ENCODE peak calls at places on chromosomes 16 and 17, in five cellular contexts. One of them, this sample, is unnamed.

GRCh38 chr17:37802712-37803416 is 58.0 kb upstream of the HNF1B start:
- DNase-seq in neural crest cell: no peak
- DNase-seq in OCI-LY7: no peak
- DNase-seq in K562: no peak
- DNase-seq in WTC11: no peak
- DNase-seq in this sample: no peak

GRCh38 chr17:72388765-72389473 is 268.1 kb downstream of the SOX9 start:
- DNase-seq in neural crest cell: no peak
- DNase-seq in OCI-LY7: peak; percentile 20
- DNase-seq in K562: no peak
- DNase-seq in WTC11: no peak
- DNase-seq in this sample: no peak

GRCh38 chr17:72336804-72337070 is 215.9 kb downstream of the SOX9 start:
- DNase-seq in neural crest cell: no peak
- DNase-seq in OCI-LY7: no peak
- DNase-seq in K562: no peak
- DNase-seq in WTC11: no peak
- DNase-seq in this sample: no peak

GRCh38 chr16:85970712-85971220 is 71.8 kb downstream of the IRF8 start:
- DNase-seq in neural crest cell: no peak
- DNase-seq in OCI-LY7: no peak
- DNase-seq in K562: no peak
- DNase-seq in WTC11: no peak
- DNase-seq in this sample: no peak

GRCh38 chr16:25192096-25192495 is 24.7 kb upstream of the AQP8 start:
- DNase-seq in neural crest cell: no peak
- DNase-seq in OCI-LY7: no peak
- DNase-seq in K562: no peak
- DNase-seq in WTC11: no peak
- DNase-seq in this sample: no peak

GRCh38 chr16:54505479-54506247 is 219.1 kb upstream of the IRX3 start:
- DNase-seq in neural crest cell: no peak
- DNase-seq in OCI-LY7: no peak
- DNase-seq in K562: no peak
- DNase-seq in WTC11: no peak
- DNase-seq in this sample: no peak

GRCh38 chr16:11109551-11109950 is 146.5 kb downstream of the SOCS1 start:
- DNase-seq in neural crest cell: no peak
- DNase-seq in OCI-LY7: no peak
- DNase-seq in K562: no peak
- DNase-seq in WTC11: no peak
- DNase-seq in this sample: no peak

GRCh38 chr16:71573387-71574094 is 3.4 kb downstream of the TAT start:
- DNase-seq in neural crest cell: no peak
- DNase-seq in OCI-LY7: no peak
- DNase-seq in K562: no peak
- DNase-seq in WTC11: no peak
- DNase-seq in this sample: no peak

GRCh38 chr16:57235128-57236092 is 9.6 kb upstream of the ARL2BP start:
- DNase-seq in neural crest cell: no peak
- DNase-seq in OCI-LY7: peak; percentile 72
- DNase-seq in K562: peak; percentile 30
- DNase-seq in WTC11: no peak
- DNase-seq in this sample: no peak

GRCh38 chr17:82219753-82220709 is 7.4 kb upstream of the CCDC57 start:
- DNase-seq in neural crest cell: no peak
- DNase-seq in OCI-LY7: no peak
- DNase-seq in K562: no peak
- DNase-seq in WTC11: no peak
- DNase-seq in this sample: no peak

GRCh38 chr16:28491080-28491969 is 549 bp downstream of the CLN3 start:
- DNase-seq in neural crest cell: peak; percentile 41
- DNase-seq in OCI-LY7: peak; percentile 42
- DNase-seq in K562: peak; percentile 75
- DNase-seq in WTC11: peak; percentile 60
- DNase-seq in this sample: no peak

GRCh38 chr16:11391576-11391975 is 46.3 kb downstream of the RMI2 start:
- DNase-seq in neural crest cell: no peak
- DNase-seq in OCI-LY7: no peak
- DNase-seq in K562: no peak
- DNase-seq in WTC11: peak; percentile 45
- DNase-seq in this sample: no peak

GRCh38 chr16:86990451-86990850 is 326.7 kb downstream of the C16orf95 start:
- DNase-seq in neural crest cell: no peak
- DNase-seq in OCI-LY7: no peak
- DNase-seq in K562: no peak
- DNase-seq in WTC11: no peak
- DNase-seq in this sample: no peak

GRCh38 chr16:69567031-69567680 is 1.4 kb downstream of the NFAT5 start:
- DNase-seq in neural crest cell: no peak
- DNase-seq in OCI-LY7: peak; percentile 54
- DNase-seq in K562: no peak
- DNase-seq in WTC11: no peak
- DNase-seq in this sample: no peak

GRCh38 chr16:89375021-89375420 is 115.3 kb downstream of the ANKRD11 start:
- DNase-seq in neural crest cell: no peak
- DNase-seq in OCI-LY7: peak; percentile 73
- DNase-seq in K562: no peak
- DNase-seq in WTC11: no peak
- DNase-seq in this sample: no peak

GRCh38 chr17:1060991-1061390 is 64.1 kb downstream of the TIMM22 start:
- DNase-seq in neural crest cell: no peak
- DNase-seq in OCI-LY7: no peak
- DNase-seq in K562: no peak
- DNase-seq in WTC11: no peak
- DNase-seq in this sample: no peak

GRCh38 chr16:87780385-87780989 is 14.7 kb upstream of the KLHDC4 start:
- DNase-seq in neural crest cell: no peak
- DNase-seq in OCI-LY7: peak; percentile 79
- DNase-seq in K562: peak; percentile 29
- DNase-seq in WTC11: no peak
- DNase-seq in this sample: no peak

GRCh38 chr17:17856386-17856785 is 19.6 kb upstream of the SREBF1 start:
- DNase-seq in neural crest cell: no peak
- DNase-seq in OCI-LY7: no peak
- DNase-seq in K562: no peak
- DNase-seq in WTC11: no peak
- DNase-seq in this sample: no peak

GRCh38 chr17:33183487-33184026 is 109.5 kb downstream of the ASIC2 start:
- DNase-seq in neural crest cell: no peak
- DNase-seq in OCI-LY7: no peak
- DNase-seq in K562: no peak
- DNase-seq in WTC11: no peak
- DNase-seq in this sample: no peak

GRCh38 chr17:48262982-48263586 is 155.5 kb downstream of the SNX11 start:
- DNase-seq in neural crest cell: no peak
- DNase-seq in OCI-LY7: peak; percentile 33
- DNase-seq in K562: peak; percentile 37
- DNase-seq in WTC11: no peak
- DNase-seq in this sample: no peak

GRCh38 chr17:17485420-17485819 is 8.6 kb downstream of the MED9 start:
- DNase-seq in neural crest cell: no peak
- DNase-seq in OCI-LY7: no peak
- DNase-seq in K562: no peak
- DNase-seq in WTC11: no peak
- DNase-seq in this sample: no peak

GRCh38 chr16:72814226-72814625 is 233.7 kb downstream of the ZFHX3 start:
- DNase-seq in neural crest cell: no peak
- DNase-seq in OCI-LY7: no peak
- DNase-seq in K562: no peak
- DNase-seq in WTC11: no peak
- DNase-seq in this sample: no peak

GRCh38 chr16:72815348-72816318 is 232.3 kb downstream of the ZFHX3 start:
- DNase-seq in neural crest cell: no peak
- DNase-seq in OCI-LY7: no peak
- DNase-seq in K562: no peak
- DNase-seq in WTC11: no peak
- DNase-seq in this sample: no peak

GRCh38 chr16:72821551-72821950 is 226.4 kb downstream of the ZFHX3 start:
- DNase-seq in neural crest cell: no peak
- DNase-seq in OCI-LY7: no peak
- DNase-seq in K562: no peak
- DNase-seq in WTC11: no peak
- DNase-seq in this sample: no peak

GRCh38 chr16:72819345-72819744 is 228.6 kb downstream of the ZFHX3 start:
- DNase-seq in neural crest cell: no peak
- DNase-seq in OCI-LY7: no peak
- DNase-seq in K562: no peak
- DNase-seq in WTC11: no peak
- DNase-seq in this sample: no peak

DNA sequence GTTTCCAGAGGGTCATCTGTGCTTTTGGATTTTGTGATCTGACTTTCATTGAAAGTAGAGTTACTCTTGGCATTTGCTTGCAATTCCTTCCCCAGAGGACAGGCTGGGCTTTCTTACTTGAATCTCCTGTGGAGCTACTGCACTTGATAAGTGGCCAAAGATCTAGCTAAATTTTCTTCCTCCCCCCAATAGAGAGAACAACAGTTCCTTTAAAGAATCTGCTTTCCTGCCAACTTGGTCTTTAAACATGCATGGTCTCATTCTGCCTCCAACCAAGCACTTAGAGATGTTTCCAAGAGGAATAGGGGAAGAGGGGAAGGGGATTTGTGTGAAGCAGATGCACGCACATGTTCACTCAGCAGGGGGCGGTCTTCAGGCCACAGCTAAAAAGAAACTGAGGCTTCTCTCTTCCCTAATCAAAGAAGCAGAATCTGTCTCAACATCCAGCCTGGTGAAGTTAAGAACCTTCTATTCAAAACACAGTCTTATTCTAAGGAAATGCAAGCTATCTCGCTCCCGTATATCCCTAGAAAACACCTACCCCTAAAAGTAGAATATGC is 229.6 kb downstream of the ZFHX3 start:
- DNase-seq in neural crest cell: no peak
- DNase-seq in OCI-LY7: no peak
- DNase-seq in K562: peak; percentile 24
- DNase-seq in WTC11: peak; percentile 47
- DNase-seq in this sample: no peak
- TF ChIP-seq CTCF in neural crest cell: peak; percentile 33
- TF ChIP-seq CTCF in OCI-LY7: peak; percentile 51
- TF ChIP-seq CTCF in K562: peak; percentile 4
- TF ChIP-seq CTCF in WTC11: peak; percentile 20
- TF ChIP-seq CTCF in this sample: peak; percentile 51

GRCh38 chr16:62079236-62079635 is 43.0 kb upstream of the CDH8 start:
- DNase-seq in neural crest cell: no peak
- DNase-seq in OCI-LY7: no peak
- DNase-seq in K562: no peak
- DNase-seq in WTC11: no peak
- DNase-seq in this sample: no peak

DNA sequence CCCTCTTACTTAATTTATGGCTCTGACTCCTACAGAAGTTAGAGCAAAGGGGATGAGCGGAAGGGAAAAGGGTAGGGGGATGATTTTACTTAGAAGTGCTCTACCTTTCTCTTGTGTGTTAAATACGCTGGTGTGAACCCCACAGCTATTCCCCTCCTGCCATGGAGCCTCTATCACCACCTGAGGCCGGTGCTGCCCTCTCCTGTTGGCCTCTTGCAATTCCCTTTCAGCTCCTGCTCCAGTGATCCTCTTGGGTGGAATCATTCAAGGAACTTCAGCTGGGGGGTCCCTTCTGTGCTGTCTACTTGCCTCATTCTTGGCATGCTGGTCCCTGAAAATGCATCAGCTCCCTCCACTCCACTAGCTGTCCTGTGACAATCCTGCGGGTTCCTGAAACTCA is 41.8 kb upstream of the CDH8 start:
- DNase-seq in neural crest cell: peak; percentile 14
- DNase-seq in OCI-LY7: no peak
- DNase-seq in K562: no peak
- DNase-seq in WTC11: peak; percentile 75
- DNase-seq in this sample: no peak
- TF ChIP-seq CTCF in neural crest cell: peak; percentile 55
- TF ChIP-seq CTCF in OCI-LY7: peak; percentile 56
- TF ChIP-seq CTCF in K562: no peak
- TF ChIP-seq CTCF in WTC11: peak; percentile 56
- TF ChIP-seq CTCF in this sample: peak; percentile 55

DNA sequence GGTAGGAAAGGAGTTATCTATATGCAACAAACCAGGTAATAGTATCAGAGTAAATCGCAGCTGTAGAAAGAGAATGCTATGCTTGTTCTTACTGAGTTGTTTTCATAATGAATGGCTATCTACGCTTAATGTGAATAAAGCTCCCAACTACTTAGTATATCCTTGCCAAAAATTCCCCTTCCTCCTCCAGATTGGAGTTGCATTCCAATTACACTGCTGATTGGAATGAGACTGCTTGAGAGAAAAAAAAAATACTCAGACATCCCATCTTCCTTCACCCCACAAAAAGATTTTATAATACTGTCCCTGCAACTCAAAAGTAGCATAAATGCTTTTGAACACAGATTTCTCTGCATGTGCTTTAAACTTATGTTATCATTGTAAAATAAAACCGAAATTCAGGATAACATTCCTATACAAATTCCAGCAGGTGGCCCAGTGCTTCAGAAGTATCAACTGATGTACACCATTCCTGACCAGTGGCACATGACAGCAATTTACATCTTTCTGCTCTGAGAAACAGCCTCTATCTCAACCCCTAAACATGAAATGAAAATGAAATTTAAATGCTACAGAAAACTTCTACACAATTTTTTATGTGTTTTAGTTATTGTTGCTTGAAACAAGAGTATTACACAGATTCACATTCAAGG is 47.0 kb downstream of the SMURF2 start:
- DNase-seq in neural crest cell: no peak
- DNase-seq in OCI-LY7: no peak
- DNase-seq in K562: no peak
- DNase-seq in WTC11: no peak
- DNase-seq in this sample: no peak
- TF ChIP-seq CTCF in neural crest cell: no peak
- TF ChIP-seq CTCF in OCI-LY7: no peak
- TF ChIP-seq CTCF in K562: no peak
- TF ChIP-seq CTCF in WTC11: no peak
- TF ChIP-seq CTCF in this sample: no peak

GRCh38 chr17:8680402-8680801 is 49.9 kb upstream of the MYH10 start:
- DNase-seq in neural crest cell: no peak
- DNase-seq in OCI-LY7: no peak
- DNase-seq in K562: no peak
- DNase-seq in WTC11: no peak
- DNase-seq in this sample: no peak
- TF ChIP-seq CTCF in neural crest cell: no peak
- TF ChIP-seq CTCF in OCI-LY7: no peak
- TF ChIP-seq CTCF in K562: no peak
- TF ChIP-seq CTCF in WTC11: no peak
- TF ChIP-seq CTCF in this sample: no peak

GRCh38 chr17:46099865-46100264 is 93.4 kb downstream of the KANSL1 start:
- DNase-seq in neural crest cell: no peak
- DNase-seq in OCI-LY7: no peak
- DNase-seq in K562: no peak
- DNase-seq in WTC11: no peak
- DNase-seq in this sample: no peak
- TF ChIP-seq CTCF in neural crest cell: no peak
- TF ChIP-seq CTCF in OCI-LY7: no peak
- TF ChIP-seq CTCF in K562: no peak
- TF ChIP-seq CTCF in WTC11: no peak
- TF ChIP-seq CTCF in this sample: no peak

GRCh38 chr17:14428640-14429029 is 127.8 kb downstream of the HS3ST3B1 start:
- DNase-seq in neural crest cell: no peak
- DNase-seq in OCI-LY7: peak; percentile 84
- DNase-seq in K562: no peak
- DNase-seq in WTC11: no peak
- DNase-seq in this sample: no peak
- TF ChIP-seq CTCF in neural crest cell: no peak
- TF ChIP-seq CTCF in OCI-LY7: peak; percentile 53
- TF ChIP-seq CTCF in K562: no peak
- TF ChIP-seq CTCF in WTC11: no peak
- TF ChIP-seq CTCF in this sample: no peak

This sample was measured in type B pancreatic cell.